ENCODE peak calls at places on chromosomes 7 and 10, in four cellular contexts. D, B, P and N are unnamed samples.

GRCh38 chr10:31619410-31620095 is 300.5 kb downstream of the ZEB1 start:
- DNase-seq in D (no peak), B (no peak), P (no peak), N (no peak)

GRCh38 chr10:27717851-27718250 is 27.8 kb downstream of the MKX start:
- DNase-seq in D (no peak), B (no peak), P (no peak), N (no peak)

GRCh38 chr10:13716161-13717071 is 129.7 kb downstream of the PRPF18 start:
- DNase-seq in D (peak; percentile 53), B (no peak), P (peak; percentile 70), N (no peak)

GRCh38 chr10:12602557-12602956 is 253.2 kb downstream of the CAMK1D start:
- DNase-seq in D (no peak), B (no peak), P (no peak), N (no peak)

GRCh38 chr7:43372656-43373355 is 210.1 kb upstream of the STK17A start:
- DNase-seq in D (peak; percentile 40), B (no peak), P (no peak), N (no peak)

GRCh38 chr7:94344826-94345225 is 49.9 kb upstream of the COL1A2 start:
- DNase-seq in D (no peak), B (no peak), P (peak; percentile 30), N (no peak)

GRCh38 chr10:32005050-32005449 is 51.2 kb downstream of the KIF5B start:
- DNase-seq in D (peak; percentile 38), B (no peak), P (peak; percentile 61), N (no peak)

GRCh38 chr7:51160990-51161615 is 155.5 kb downstream of the COBL start:
- DNase-seq in D (peak; percentile 81), B (peak; percentile 65), P (peak; percentile 33), N (peak; percentile 74)

GRCh38 chr10:21769041-21769440 is 234.5 kb downstream of the DNAJC1 start:
- DNase-seq in D (no peak), B (no peak), P (no peak), N (no peak)

GRCh38 chr7:96174812-96175211 is 147.1 kb downstream of the SLC25A13 start:
- DNase-seq in D (no peak), B (no peak), P (no peak), N (no peak)

GRCh38 chr10:117461766-117462423 is 80.7 kb upstream of the EMX2 start:
- DNase-seq in D (no peak), B (no peak), P (peak; percentile 11), N (no peak)

GRCh38 chr10:490891-491571 is 198.4 kb downstream of the DIP2C start:
- DNase-seq in D (peak; percentile 53), B (peak; percentile 58), P (peak; percentile 54), N (peak; percentile 45)

GRCh38 chr7:23247101-23247601 is 576 bp downstream of the GPNMB start:
- DNase-seq in D (no peak), B (no peak), P (no peak), N (no peak)

GRCh38 chr7:20288036-20288435 is 42.7 kb upstream of the ITGB8 start:
- DNase-seq in D (no peak), B (no peak), P (no peak), N (no peak)

GRCh38 chr7:148645948-148646347 is 52.8 kb upstream of the CUL1 start:
- DNase-seq in D (no peak), B (no peak), P (no peak), N (no peak)

GRCh38 chr7:139830292-139830691 is 1.2 kb downstream of the TBXAS1 start:
- DNase-seq in D (no peak), B (no peak), P (no peak), N (no peak)

GRCh38 chr7:108448777-108449576 is 7.3 kb downstream of the NRCAM start:
- DNase-seq in D (peak; percentile 22), B (no peak), P (no peak), N (no peak)

GRCh38 chr7:125085084-125085483 is 155.5 kb upstream of the POT1 start:
- DNase-seq in D (no peak), B (no peak), P (no peak), N (no peak)

GRCh38 chr7:142798451-142799438 is 28.0 kb downstream of the PRSS2 start:
- DNase-seq in D (no peak), B (no peak), P (no peak), N (no peak)

DNA sequence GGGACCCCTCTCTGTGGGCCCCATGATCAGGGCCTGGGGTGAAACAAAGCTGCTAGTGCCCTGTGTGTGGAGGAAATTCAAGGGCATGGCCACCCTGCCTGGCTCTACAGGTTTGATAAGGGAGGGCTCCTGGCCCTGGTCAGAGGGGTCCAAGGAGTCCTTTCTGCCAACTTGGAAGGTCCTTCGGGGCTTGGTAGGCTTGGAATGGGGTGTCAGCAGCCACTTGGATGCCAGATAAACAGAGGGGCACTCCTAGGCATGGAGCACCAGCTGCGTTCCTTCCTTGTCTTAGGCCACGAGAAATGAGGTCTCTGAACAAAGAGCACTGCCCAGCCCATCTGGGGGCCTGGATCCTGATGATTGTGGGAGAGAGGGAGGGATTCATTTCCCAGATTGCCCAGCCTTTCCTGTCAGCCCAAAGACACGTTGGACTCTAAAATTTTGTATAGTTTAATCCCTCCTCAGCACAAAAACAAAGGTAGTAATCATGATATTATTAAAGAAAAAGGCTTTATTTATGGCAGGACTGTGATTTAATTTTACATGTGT is 5.1 kb downstream of the MTURN start:
- DNase-seq in D (no peak), B (no peak), P (no peak), N (no peak)
- H3K27ac ChIP-seq in D (no peak overlapping the region), B (peak overlapping the region; percentile 99), P (no peak overlapping the region), N (no peak overlapping the region)

DNA sequence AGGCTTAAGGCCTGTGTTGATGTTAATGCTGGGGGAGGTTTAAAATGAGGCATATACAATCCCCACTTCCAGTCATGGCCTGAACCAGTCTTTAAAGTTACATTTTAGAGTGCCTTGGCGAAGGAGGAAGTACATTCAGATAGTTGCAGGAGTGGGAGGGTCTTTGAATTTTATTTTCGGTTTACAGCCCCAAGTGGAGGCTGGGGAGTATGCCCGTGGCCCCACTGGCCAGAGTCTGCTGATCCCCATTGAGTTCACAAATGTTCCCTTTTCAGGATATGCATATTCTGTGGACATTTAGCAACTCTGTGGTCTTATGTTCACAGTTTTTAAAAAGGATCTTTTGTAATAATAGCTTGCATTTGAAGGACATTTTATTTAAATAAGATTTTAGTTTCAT is 165.8 kb upstream of the GDF10 start:
- DNase-seq in D (no peak), B (no peak), P (no peak), N (no peak)
- H3K27ac ChIP-seq in D (no peak overlapping the region), B (no peak overlapping the region), P (no peak overlapping the region), N (no peak overlapping the region)

GRCh38 chr7:5526190-5527037 is 102.8 kb upstream of the TNRC18 start:
- DNase-seq in D (peak; percentile 31), B (no peak), P (no peak), N (no peak)
- H3K27ac ChIP-seq in D (peak overlapping the region; percentile 95), B (no peak overlapping the region), P (no peak overlapping the region), N (peak overlapping the region; percentile 16)

GRCh38 chr10:100977436-100977835 is 8.1 kb downstream of the SEMA4G start:
- DNase-seq in D (no peak), B (no peak), P (no peak), N (no peak)
- H3K27ac ChIP-seq in D (no peak overlapping the region), B (no peak overlapping the region), P (no peak overlapping the region), N (no peak overlapping the region)

DNA sequence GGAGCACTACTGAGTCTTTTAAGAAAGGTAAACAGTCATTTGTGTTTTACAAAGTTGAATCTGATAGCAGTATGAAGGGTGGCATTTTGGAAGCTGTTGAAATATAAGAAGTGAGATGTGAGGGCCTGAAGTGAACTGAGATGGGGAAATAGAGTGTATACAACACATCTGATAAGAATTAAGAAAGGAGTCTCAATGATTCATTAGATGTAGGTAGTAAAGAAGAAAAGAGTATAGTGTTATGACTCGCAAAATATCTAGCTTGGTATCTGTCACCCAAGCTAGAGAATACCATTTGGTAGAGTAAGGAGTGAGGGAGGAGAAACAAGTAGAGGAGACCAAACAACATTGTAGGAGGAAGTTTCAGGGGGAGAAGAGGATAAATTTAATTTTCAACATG is 5.3 kb downstream of the PTPN12 start:
- DNase-seq in D (no peak), B (no peak), P (no peak), N (no peak)
- H3K27ac ChIP-seq in D (no peak overlapping the region), B (no peak overlapping the region), P (no peak overlapping the region), N (no peak overlapping the region)

DNA sequence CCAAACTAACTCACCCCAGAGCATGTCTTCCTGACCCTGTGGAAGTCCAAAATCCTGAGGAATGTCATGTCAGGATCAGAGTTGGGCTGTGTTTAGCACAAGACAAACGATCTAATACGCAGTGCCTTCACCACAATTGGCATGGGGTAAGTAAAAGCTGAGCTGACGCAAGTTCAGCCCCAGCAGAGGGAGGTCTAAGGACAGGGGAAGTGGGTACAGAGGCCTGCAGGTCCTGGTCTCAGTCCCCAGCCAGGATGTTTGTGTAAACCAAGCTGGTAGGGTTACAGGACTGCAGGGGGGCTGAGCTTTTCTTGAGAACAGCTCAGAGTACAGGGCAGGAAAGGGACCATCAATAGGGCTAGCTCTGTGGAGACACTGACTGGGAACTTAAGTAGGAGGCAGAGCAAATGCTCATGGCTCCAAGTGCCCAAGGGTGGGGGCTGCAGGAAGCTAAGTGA is 5.3 kb upstream of the KCNIP2 start:
- DNase-seq in D (no peak), B (no peak), P (no peak), N (no peak)
- H3K27ac ChIP-seq in D (peak overlapping the region; percentile 20), B (no peak overlapping the region), P (no peak overlapping the region), N (no peak overlapping the region)

GRCh38 chr10:30509508-30509907 is 75.5 kb downstream of the MAP3K8 start:
- DNase-seq in D (no peak), B (no peak), P (no peak), N (no peak)

GRCh38 chr10:30510184-30510931 is 76.4 kb downstream of the MAP3K8 start:
- DNase-seq in D (no peak), B (no peak), P (peak; percentile 84), N (no peak)

GRCh38 chr10:30505543-30506298 is 71.7 kb downstream of the MAP3K8 start:
- DNase-seq in D (no peak), B (no peak), P (no peak), N (no peak)

DNA sequence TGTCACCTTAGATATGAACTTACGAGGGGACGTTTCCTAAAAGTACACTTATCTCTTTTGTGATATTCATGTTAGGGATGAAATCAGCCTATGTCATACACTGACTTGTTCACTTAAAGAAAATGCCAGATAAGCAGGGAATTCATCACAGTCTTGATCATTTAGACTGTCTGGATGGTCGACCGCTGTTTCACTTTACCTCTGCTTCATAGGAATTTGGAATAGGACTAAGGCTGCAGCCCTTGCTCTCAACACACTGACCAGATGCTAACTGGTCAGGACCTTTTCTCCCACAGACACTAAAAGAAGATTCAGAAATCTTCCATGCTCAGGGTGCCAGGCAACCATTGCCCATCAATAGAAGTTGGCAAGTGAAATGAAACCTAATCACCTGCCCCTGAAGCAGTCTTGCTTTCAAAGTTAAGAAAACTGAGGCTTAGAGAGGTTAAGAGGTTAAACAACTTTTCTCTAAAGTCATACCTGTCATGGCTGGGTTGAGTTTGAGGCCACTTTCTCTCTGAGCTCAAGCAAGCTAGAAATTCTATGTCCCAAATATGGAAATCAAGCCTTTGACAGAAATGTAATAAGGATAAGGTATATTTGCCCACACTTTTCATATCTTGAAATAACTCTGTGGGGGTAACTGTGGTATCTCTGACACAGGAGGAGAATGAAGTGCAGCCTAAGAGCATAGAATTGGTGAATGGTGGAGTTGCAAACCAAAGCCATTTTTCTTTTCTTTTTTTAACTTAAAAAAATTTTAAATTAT is 77.1 kb downstream of the MAP3K8 start:
- DNase-seq in D (no peak), B (no peak), P (peak; percentile 61), N (no peak)
- H3K27ac ChIP-seq in D (peak overlapping the region; percentile 68), B (no peak overlapping the region), P (peak overlapping the region; percentile 62), N (no peak overlapping the region)